ENCODE peak calls at places on chromosomes 13 and 19, in eight cellular contexts. U is lung; I is lower lobe of right lung; D is progenitor cell of endocrine pancreas; K is hypothalamus; X is stimulated activated CD8-positive, alpha-beta memory T cell treated with anti-CD3 and anti-CD28 coated beads, Interleukin-15, amount 100 ng/mL, for 1 hour; L is left cardiac atrium; R is CD4-positive, alpha-beta memory T cell. H is an unnamed sample.
A peak's percentile ranks its signal among the peaks of the same experiment; 100 is the strongest.

GRCh38 chr19:52296400-52296772 is 583 bp upstream of the ZNF480 start:
- DNase-seq in X (no peak), K (no peak), I (no peak), L (no peak), D (no peak), U (no peak), R (no peak), H (no peak)

GRCh38 chr13:28340272-28340793 is 154.6 kb downstream of the FLT1 start:
- DNase-seq in L (no peak), X (no peak), I (no peak), D (no peak), U (no peak), R (no peak), K (no peak), H (no peak)

GRCh38 chr13:113151745-113152707 is 6.4 kb upstream of the PROZ start:
- DNase-seq in I (no peak), K (no peak), D (no peak), R (no peak), X (no peak), U (no peak), L (no peak), H (no peak)

GRCh38 chr19:1259206-1259872 is 9.8 kb upstream of the CIRBP start:
- DNase-seq in U (peak; percentile 71), R (peak; percentile 75), X (no peak), L (peak; percentile 87), K (no peak), D (no peak), I (peak; percentile 88), H (no peak)

GRCh38 chr13:78784017-78784745 is 125.2 kb upstream of the OBI1 start:
- DNase-seq in X (no peak), R (no peak), D (no peak), L (no peak), K (no peak), I (no peak), U (no peak), H (no peak)

GRCh38 chr13:33272531-33273124 is 12.9 kb downstream of the STARD13 start:
- DNase-seq in U (no peak), K (no peak), D (no peak), I (no peak), R (no peak), L (no peak), X (no peak), H (no peak)

GRCh38 chr13:73284475-73284874 is 225.7 kb downstream of the KLF5 start:
- DNase-seq in D (no peak), K (no peak), I (no peak), L (no peak), U (no peak), R (no peak), X (no peak), H (no peak)

GRCh38 chr13:99468971-99469545 is 32.2 kb upstream of the TM9SF2 start:
- DNase-seq in X (no peak), U (no peak), L (no peak), I (no peak), K (no peak), D (no peak), R (no peak), H (no peak)

GRCh38 chr13:111280666-111281577 is 39.5 kb upstream of the TEX29 start:
- DNase-seq in X (no peak), L (no peak), I (no peak), U (peak; percentile 13), R (no peak), D (no peak), K (no peak), H (no peak)

GRCh38 chr13:43054803-43055802 is 31.7 kb downstream of the DNAJC15 start:
- DNase-seq in K (no peak), U (no peak), D (peak; percentile 17), L (peak; percentile 36), X (no peak), R (peak; percentile 39), I (no peak), H (no peak)

GRCh38 chr19:47353307-47353712 is 4.2 kb downstream of the DHX34 start:
- DNase-seq in X (no peak), U (no peak), R (no peak), I (no peak), L (no peak), D (no peak), K (no peak), H (no peak)